ENCODE peak calls at places on chromosomes 2 and 18, in ten cellular contexts. U is C1 segment of cervical spinal cord; G is NCI-H1092 treated with DMSO at 0.1 percent for 48 hours; F is activated naive CD4-positive, alpha-beta T cell treated with anti-CD3 and anti-CD28 coated beads, Interleukin-2, amount 10 ng/mL, durations not matched to agents 7 days and 5 days; X is HepG2; K is HTR-8/SVneo; Z is AG08396; M is GF-D8; I is hippocampal formation; C is dorsolateral prefrontal cortex. J is an unnamed sample.

GRCh38 chr2:54995553-54995952 is 54.7 kb downstream of the RTN4 start:
- DNase-seq in K (no peak), F (no peak), Z (no peak), M (no peak), I (no peak), G (no peak), U (no peak), X (no peak), C (no peak), J (no peak)

GRCh38 chr2:230934291-230935131 is 9.5 kb upstream of the GPR55 start:
- DNase-seq in I (no peak), G (no peak), U (no peak), K (no peak), Z (no peak), M (no peak), F (peak; percentile 4), X (no peak), C (no peak), J (no peak)

GRCh38 chr18:79699653-79700052 is 20.1 kb downstream of the CTDP1 start:
- DNase-seq in M (no peak), U (no peak), K (no peak), G (no peak), I (no peak), Z (no peak), X (no peak), C (no peak), F (no peak), J (no peak)

GRCh38 chr2:210955591-210955990 is 399.2 kb downstream of the CPS1 start:
- DNase-seq in G (no peak), U (no peak), C (no peak), M (no peak), K (peak; percentile 1), I (no peak), F (no peak), X (peak; percentile 63), Z (peak; percentile 2), J (no peak)

GRCh38 chr2:240905176-240905781 is 857 bp upstream of the CROCC2 start:
- DNase-seq in M (no peak), K (no peak), X (no peak), U (no peak), G (no peak), I (no peak), Z (no peak), C (no peak), F (no peak), J (no peak)

GRCh38 chr2:21165350-21165749 is 41.6 kb downstream of the TDRD15 start:
- DNase-seq in Z (no peak), K (no peak), G (no peak), M (no peak), X (peak; percentile 42), F (no peak), C (no peak), I (no peak), U (no peak), J (no peak)

GRCh38 chr2:8677646-8678592 is 3.9 kb upstream of the ID2 start:
- DNase-seq in G (peak; percentile 70), U (peak; percentile 61), C (peak; percentile 62), Z (peak; percentile 58), F (peak; percentile 60), K (peak; percentile 59), X (peak; percentile 76), I (peak; percentile 33), M (peak; percentile 72), J (peak; percentile 54)

GRCh38 chr2:232455426-232456255 is at the start of gene ALPI:
- DNase-seq in I (no peak), G (no peak), K (no peak), X (no peak), C (peak; percentile 6), U (no peak), M (no peak), Z (no peak), F (peak; percentile 10), J (no peak)

GRCh38 chr2:39379643-39380524 is 57.2 kb downstream of the MAP4K3 start:
- DNase-seq in Z (peak; percentile 33), X (peak; percentile 59), F (no peak), I (no peak), G (peak; percentile 24), C (no peak), M (no peak), K (peak; percentile 38), U (no peak), J (peak; percentile 76)

GRCh38 chr2:38613126-38613848 is 10.6 kb upstream of the HNRNPLL start:
- DNase-seq in I (no peak), K (no peak), X (no peak), F (no peak), G (no peak), M (peak; percentile 53), Z (no peak), U (no peak), C (no peak), J (no peak)

GRCh38 chr2:240398711-240399267 is 36.7 kb upstream of the GPC1 start:
- DNase-seq in I (no peak), G (no peak), K (no peak), M (no peak), Z (no peak), C (peak; percentile 36), F (no peak), U (no peak), X (no peak), J (no peak)

GRCh38 chr2:217515615-217516309 is 487.0 kb downstream of the TNS1 start:
- DNase-seq in F (no peak), U (no peak), C (no peak), K (no peak), Z (no peak), X (no peak), I (no peak), M (no peak), G (no peak), J (no peak)

GRCh38 chr18:27825735-27826477 is 351.0 kb downstream of the CDH2 start:
- DNase-seq in F (no peak), I (no peak), M (no peak), X (no peak), K (no peak), Z (no peak), C (no peak), U (no peak), G (no peak), J (no peak)

GRCh38 chr2:18266188-18266587 is 294.3 kb downstream of the RDH14 start:
- DNase-seq in C (no peak), M (no peak), K (peak; percentile 4), Z (no peak), U (no peak), G (no peak), I (no peak), X (no peak), F (no peak), J (no peak)

GRCh38 chr2:25699206-25699605 is 25.8 kb upstream of the DTNB start:
- DNase-seq in K (no peak), I (no peak), U (no peak), M (no peak), C (no peak), F (no peak), Z (no peak), X (no peak), G (no peak), J (no peak)

GRCh38 chr2:23662941-23663729 is 263.8 kb downstream of the ATAD2B start:
- DNase-seq in I (no peak), G (no peak), M (no peak), K (no peak), Z (peak; percentile 42), X (no peak), C (peak; percentile 56), F (no peak), U (no peak), J (peak; percentile 47)

GRCh38 chr2:127576433-127577207 is 41.1 kb downstream of the MYO7B start:
- DNase-seq in X (no peak), G (no peak), Z (peak; percentile 76), I (peak; percentile 18), K (no peak), F (no peak), U (peak; percentile 38), M (no peak), C (peak; percentile 63), J (no peak)

GRCh38 chr2:48398285-48399135 is 131.4 kb upstream of the STON1 start:
- DNase-seq in M (no peak), G (peak; percentile 56), U (no peak), Z (no peak), X (no peak), I (no peak), K (no peak), F (no peak), C (no peak), J (no peak)

GRCh38 chr2:10161961-10162441 is 39.5 kb downstream of the RRM2 start:
- DNase-seq in M (no peak), K (no peak), U (no peak), X (no peak), Z (no peak), F (no peak), I (no peak), G (peak; percentile 68), C (no peak), J (peak; percentile 60)

GRCh38 chr2:8438476-8438875 is 243.4 kb upstream of the ID2 start:
- DNase-seq in U (peak; percentile 15), Z (no peak), I (no peak), K (no peak), C (no peak), F (no peak), X (no peak), G (no peak), M (peak; percentile 21), J (no peak)

GRCh38 chr18:35438480-35439234 is 59.1 kb downstream of the INO80C start:
- DNase-seq in K (no peak), M (no peak), X (no peak), I (no peak), C (no peak), G (no peak), Z (no peak), F (no peak), U (no peak), J (no peak)

GRCh38 chr18:75489493-75490190 is 62.1 kb upstream of the SMIM21 start:
- DNase-seq in M (no peak), K (peak; percentile 20), C (no peak), I (no peak), Z (peak; percentile 77), U (no peak), F (no peak), G (no peak), X (peak; percentile 7), J (no peak)

GRCh38 chr2:160309585-160309984 is 109.5 kb upstream of the ITGB6 start:
- DNase-seq in U (no peak), G (no peak), K (no peak), F (no peak), M (no peak), I (no peak), Z (no peak), C (no peak), X (no peak), J (peak; percentile 35)

GRCh38 chr2:36451512-36451911 is 95.9 kb downstream of the CRIM1 start:
- DNase-seq in C (no peak), I (no peak), M (peak; percentile 33), G (no peak), Z (no peak), F (no peak), K (no peak), X (no peak), U (no peak), J (no peak)

GRCh38 chr2:39512434-39512935 is 75.4 kb upstream of the MAP4K3 start:
- DNase-seq in F (no peak), G (no peak), C (no peak), X (no peak), Z (no peak), K (no peak), I (no peak), M (no peak), U (no peak), J (no peak)

GRCh38 chr2:68901199-68901515 is 30.0 kb upstream of the BMP10 start:
- DNase-seq in C (no peak), F (no peak), M (no peak), U (no peak), X (peak; percentile 40), G (no peak), K (no peak), Z (no peak), I (no peak), J (peak; percentile 49)

J was measured in lung microvascular endothelial cell.